ENCODE peak calls at places on chromosomes 6 and 20, in nine cellular contexts. I is spleen; M is GM20000; L is left ventricle myocardium inferior; E is tibial nerve; X is mucosa of descending colon; D is activated CD8-positive, alpha-beta T cell treated with anti-CD3 and anti-CD28 coated beads for 36 hours; J is Calu3; Y is heart right ventricle. P is an unnamed sample.

GRCh38 chr6:35161265-35161664 is 20.1 kb upstream of the TCP11 start:
- DNase-seq in M (no peak), D (no peak), J (no peak), L (no peak), Y (no peak), I (no peak), E (no peak), X (no peak), P (no peak)

GRCh38 chr6:21386744-21387143 is 206.8 kb upstream of the SOX4 start:
- DNase-seq in J (peak; percentile 66), I (no peak), D (no peak), M (no peak), Y (no peak), X (no peak), L (no peak), E (no peak), P (no peak)

GRCh38 chr6:81614292-81614691 is 138.2 kb downstream of the TENT5A start:
- DNase-seq in L (no peak), M (no peak), D (no peak), Y (peak; percentile 9), X (no peak), I (no peak), E (no peak), J (no peak), P (no peak)

GRCh38 chr6:34065470-34066283 is 80.2 kb downstream of the GRM4 start:
- DNase-seq in L (peak; percentile 48), X (no peak), J (no peak), I (no peak), E (no peak), M (no peak), D (no peak), Y (peak; percentile 33), P (no peak)

GRCh38 chr6:56235245-56235644 is 12.1 kb downstream of the COL21A1 start:
- DNase-seq in X (no peak), J (no peak), L (no peak), D (no peak), E (no peak), Y (no peak), I (no peak), M (no peak), P (no peak)

GRCh38 chr20:63856111-63856511 is 5.2 kb upstream of the ABHD16B start:
- DNase-seq in J (no peak), I (peak; percentile 72), M (peak; percentile 14), X (no peak), L (no peak), D (no peak), Y (no peak), E (no peak), P (no peak)

GRCh38 chr20:25389381-25389857 is 1.2 kb downstream of the ABHD12 start:
- DNase-seq in I (no peak), E (no peak), Y (no peak), L (no peak), J (no peak), X (no peak), D (no peak), M (no peak), P (no peak)

GRCh38 chr20:1086273-1087213 is 31.9 kb upstream of the PSMF1 start:
- DNase-seq in E (no peak), L (no peak), I (no peak), X (no peak), M (peak; percentile 22), D (no peak), J (no peak), Y (no peak), P (no peak)

GRCh38 chr6:138309695-138310094 is 68.0 kb upstream of the SMIM28 start:
- DNase-seq in I (no peak), D (no peak), X (no peak), L (no peak), J (no peak), Y (no peak), E (no peak), M (no peak), P (no peak)

GRCh38 chr6:18515767-18516166 is 128.6 kb downstream of the RNF144B start:
- DNase-seq in L (no peak), J (no peak), M (no peak), E (no peak), X (no peak), Y (no peak), I (no peak), D (no peak), P (no peak)

GRCh38 chr6:155234687-155235543 is 28.9 kb upstream of the CLDN20 start:
- DNase-seq in L (no peak), D (no peak), Y (no peak), X (no peak), M (no peak), I (no peak), E (no peak), J (no peak), P (no peak)

GRCh38 chr20:7629880-7630279 is 310.4 kb downstream of the HAO1 start:
- DNase-seq in I (no peak), E (no peak), X (no peak), L (no peak), M (no peak), Y (no peak), D (no peak), J (no peak), P (no peak)

GRCh38 chr6:2725999-2726567 is 24.6 kb downstream of the MYLK4 start:
- DNase-seq in Y (no peak), E (no peak), M (peak; percentile 57), D (no peak), X (no peak), I (no peak), J (no peak), L (no peak), P (no peak)

GRCh38 chr6:157434349-157435016 is 53.5 kb downstream of the ZDHHC14 start:
- DNase-seq in D (no peak), X (no peak), I (no peak), J (no peak), E (peak; percentile 39), L (peak; percentile 43), M (no peak), Y (peak; percentile 48), P (no peak)

GRCh38 chr20:20452254-20452676 is 84.4 kb downstream of the INSM1 start:
- DNase-seq in D (peak; percentile 77), X (peak; percentile 69), I (peak; percentile 91), M (peak; percentile 58), Y (peak; percentile 32), E (peak; percentile 14), J (no peak), L (peak; percentile 46), P (no peak)

GRCh38 chr6:109686566-109686965 is 4.4 kb downstream of the AK9 start:
- DNase-seq in I (no peak), D (no peak), X (no peak), E (no peak), M (no peak), J (no peak), L (no peak), Y (no peak), P (no peak)

GRCh38 chr6:52672422-52673025 is 1.6 kb downstream of the TMEM14A start:
- DNase-seq in I (no peak), Y (no peak), J (peak; percentile 14), X (no peak), M (no peak), E (no peak), L (no peak), D (no peak), P (no peak)

GRCh38 chr6:52667572-52667971 is 3.3 kb upstream of the TMEM14A start:
- DNase-seq in Y (no peak), E (no peak), D (no peak), J (no peak), L (no peak), X (no peak), I (no peak), M (peak; percentile 34), P (no peak)

GRCh38 chr6:52664991-52665686 is 5.8 kb upstream of the TMEM14A start:
- DNase-seq in I (no peak), E (no peak), Y (no peak), M (no peak), D (no peak), J (no peak), L (no peak), X (no peak), P (no peak)

GRCh38 chr6:52666523-52666922 is 4.4 kb upstream of the TMEM14A start:
- DNase-seq in Y (no peak), I (no peak), E (no peak), D (no peak), X (no peak), L (no peak), J (no peak), M (no peak), P (no peak)

DNA sequence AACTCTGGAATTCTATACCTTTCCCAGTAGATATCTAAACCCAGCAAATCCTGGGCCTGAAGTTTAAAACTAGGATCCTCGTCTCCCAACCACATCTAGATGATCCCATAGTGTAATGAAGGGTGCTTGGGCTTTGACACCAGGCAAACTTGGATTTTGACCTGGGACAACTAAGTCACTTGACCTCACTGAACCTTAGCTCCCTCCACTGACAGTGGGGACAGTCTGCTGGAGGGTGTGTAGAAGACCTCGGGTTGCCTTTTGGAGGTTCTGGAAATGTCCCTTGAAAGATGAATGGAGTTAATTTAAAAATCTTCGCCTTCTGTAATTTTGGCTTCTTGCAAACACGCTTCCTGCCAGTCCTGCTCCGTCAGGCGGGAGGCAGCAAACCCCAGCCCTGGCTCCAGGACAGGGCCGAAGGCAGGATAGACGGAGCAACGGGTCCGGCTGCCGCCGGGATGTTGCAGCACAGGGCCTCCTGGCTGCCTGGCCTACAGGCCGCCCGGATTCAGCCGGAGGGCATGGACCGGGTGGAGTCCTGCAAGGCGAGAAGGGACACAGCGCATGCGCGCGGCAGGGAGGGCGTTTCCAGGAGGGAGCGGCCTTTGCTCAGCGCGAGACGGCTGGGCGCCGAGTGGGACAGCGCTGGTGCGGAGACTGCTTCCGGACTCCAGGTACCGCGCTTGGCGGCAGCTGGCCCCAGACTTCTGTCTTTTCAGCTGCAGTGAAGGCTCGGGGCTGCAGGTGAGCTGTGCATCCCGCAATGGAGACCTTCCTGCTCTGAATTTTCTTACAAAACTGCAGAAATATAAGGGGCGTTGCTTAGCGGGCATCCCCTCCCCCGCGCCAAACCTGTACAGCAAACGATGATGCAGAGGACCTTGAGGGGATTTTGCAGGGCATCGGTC is at the start of gene TMEM14A:
- DNase-seq in Y (peak; percentile 93), J (peak; percentile 96), D (peak; percentile 93), L (peak; percentile 94), I (peak; percentile 98), M (peak; percentile 93), X (peak; percentile 97), E (peak; percentile 76), P (peak; percentile 98)
- TF ChIP-seq CTCF in Y (no peak), J (no peak), D (no peak), L (peak; percentile 29), I (no peak), M (no peak), X (no peak), E (no peak), P (peak; percentile 63)

GRCh38 chr20:58359441-58359840 is 29.6 kb upstream of the VAPB start:
- DNase-seq in M (no peak), L (no peak), E (no peak), I (no peak), X (no peak), J (no peak), D (no peak), Y (no peak), P (no peak)
- TF ChIP-seq CTCF in M (no peak), L (peak; percentile 18), E (no peak), I (no peak), X (no peak), J (no peak), D (no peak), Y (no peak), P (no peak)

GRCh38 chr6:27582928-27583725 is 110.2 kb upstream of the ZNF184 start:
- DNase-seq in D (peak; percentile 81), L (no peak), Y (no peak), X (no peak), J (peak; percentile 84), E (no peak), I (no peak), M (peak; percentile 63), P (no peak)
- TF ChIP-seq CTCF in D (no peak), L (no peak), Y (no peak), X (no peak), J (no peak), E (no peak), I (no peak), M (no peak), P (no peak)

GRCh38 chr20:41734506-41734945 is 116.3 kb upstream of the CHD6 start:
- DNase-seq in E (peak; percentile 42), L (no peak), J (peak; percentile 71), M (peak; percentile 62), X (no peak), D (peak; percentile 35), Y (peak; percentile 24), I (no peak), P (no peak)
- TF ChIP-seq CTCF in E (peak; percentile 57), L (peak; percentile 93), J (peak; percentile 96), M (peak; percentile 91), X (peak; percentile 85), D (peak; percentile 91), Y (peak; percentile 92), I (peak; percentile 86), P (peak; percentile 85)